ENCODE peak calls at places on chromosomes 4 and X, in ten cellular contexts. A is neural progenitor cell, L is AG04450, H is epithelial cell of esophagus, R is tibial nerve, J is ascending aorta, Z is WTC11, K is A549, I is cardiac muscle cell, E is foreskin fibroblast. X is an unnamed sample.

GRCh38 chrX:109475174-109475891 is 6.6 kb downstream of the GUCY2F start:
- DNase-seq in K (peak), J (no peak), R (peak), Z (peak), E (peak), A (peak), L (peak), I (peak), H (peak), X (peak)

GRCh38 chr4:105210901-105211300 is 64.2 kb downstream of the TET2 start:
- DNase-seq in R (no peak), E (no peak), J (no peak), I (no peak), L (no peak), Z (no peak), K (no peak), A (no peak), H (peak), X (no peak)

GRCh38 chr4:8694226-8694625 is 101.7 kb downstream of the CPZ start:
- DNase-seq in R (no peak), A (no peak), Z (no peak), I (no peak), E (no peak), K (no peak), J (no peak), H (no peak), L (no peak), X (no peak)

GRCh38 chrX:39619182-39620009 is 478.4 kb downstream of the BCOR start:
- DNase-seq in L (no peak), Z (no peak), H (peak), J (no peak), E (no peak), I (peak), K (peak), R (no peak), A (no peak), X (peak)

GRCh38 chrX:12118134-12118533 is 20.1 kb upstream of the FRMPD4 start:
- DNase-seq in I (no peak), A (no peak), E (no peak), L (no peak), K (no peak), H (no peak), R (no peak), Z (no peak), J (no peak), X (no peak)

GRCh38 chrX:5650904-5651303 is 577.8 kb downstream of the NLGN4X start:
- DNase-seq in R (no peak), I (no peak), A (no peak), E (no peak), H (no peak), K (no peak), Z (no peak), J (no peak), L (no peak), X (no peak)

GRCh38 chr4:66602622-66603021 is 932.3 kb upstream of the EPHA5 start:
- DNase-seq in L (no peak), I (no peak), H (no peak), E (no peak), J (no peak), R (no peak), K (no peak), Z (no peak), A (no peak), X (no peak)

GRCh38 chrX:66676990-66677389 is 38.1 kb upstream of the EDA2R start:
- DNase-seq in J (no peak), Z (no peak), L (peak), I (no peak), K (no peak), E (peak), R (no peak), H (peak), A (no peak), X (peak)

GRCh38 chr4:140048419-140049022 is 105.5 kb downstream of the MAML3 start:
- DNase-seq in A (no peak), I (no peak), K (no peak), H (no peak), L (no peak), R (no peak), J (no peak), Z (no peak), E (no peak), X (no peak)

GRCh38 chrX:790031-790430 is 159.4 kb downstream of the SHOX start:
- DNase-seq in H (no peak), E (no peak), J (no peak), A (peak), K (no peak), L (no peak), Z (no peak), I (no peak), R (no peak), X (no peak)

GRCh38 chrX:124573458-124573857 is 227.1 kb downstream of the SH2D1A start:
- DNase-seq in A (no peak), I (no peak), H (peak), E (no peak), L (no peak), R (no peak), Z (no peak), J (no peak), K (no peak), X (peak)

GRCh38 chrX:121195719-121196118 is 148.3 kb downstream of the GLUD2 start:
- DNase-seq in E (no peak), R (no peak), Z (no peak), K (no peak), I (no peak), J (no peak), A (no peak), L (no peak), H (no peak), X (no peak)

GRCh38 chr4:119170195-119170594 is 34.6 kb downstream of the MYOZ2 start:
- DNase-seq in E (no peak), A (no peak), I (no peak), L (no peak), R (no peak), J (no peak), K (no peak), Z (no peak), H (no peak), X (no peak)
- TF ChIP-seq CTCF in E (no peak), A (no peak), I (peak), L (peak), R (no peak), J (no peak), K (no peak), Z (no peak), H (no peak), X (no peak)

GRCh38 chr4:161254375-161254774 is 909.4 kb downstream of the FSTL5 start:
- DNase-seq in K (peak), H (peak), R (no peak), A (no peak), E (no peak), L (no peak), I (no peak), J (no peak), Z (no peak), X (peak)

GRCh38 chr4:161249779-161250440 is 913.9 kb downstream of the FSTL5 start:
- DNase-seq in K (no peak), H (no peak), I (no peak), A (no peak), R (no peak), L (no peak), E (no peak), J (no peak), Z (no peak), X (no peak)

GRCh38 chr4:161256172-161256571 is 907.6 kb downstream of the FSTL5 start:
- DNase-seq in R (no peak), Z (peak), H (peak), L (no peak), E (no peak), J (no peak), A (peak), I (no peak), K (no peak), X (no peak)

GRCh38 chr4:161248880-161249279 is 914.9 kb downstream of the FSTL5 start:
- DNase-seq in L (no peak), I (no peak), J (no peak), Z (no peak), R (no peak), K (no peak), H (no peak), E (no peak), A (no peak), X (no peak)

GRCh38 chr4:161252520-161253141 is 911.2 kb downstream of the FSTL5 start:
- DNase-seq in I (peak), K (peak), E (no peak), L (no peak), A (no peak), H (peak), J (no peak), Z (no peak), R (no peak), X (peak)
- TF ChIP-seq CTCF in I (peak), K (peak), E (peak), L (peak), A (peak), H (peak), J (no peak), Z (peak), R (peak), X (peak)

GRCh38 chrX:154980330-154981115 is 42.0 kb downstream of the F8 start:
- DNase-seq in K (peak), Z (peak), I (peak), H (peak), R (peak), A (peak), E (peak), L (peak), J (no peak), X (peak)
- TF ChIP-seq CTCF in K (peak), Z (peak), I (peak), H (peak), R (peak), A (peak), E (peak), L (peak), J (peak), X (peak)

DNA sequence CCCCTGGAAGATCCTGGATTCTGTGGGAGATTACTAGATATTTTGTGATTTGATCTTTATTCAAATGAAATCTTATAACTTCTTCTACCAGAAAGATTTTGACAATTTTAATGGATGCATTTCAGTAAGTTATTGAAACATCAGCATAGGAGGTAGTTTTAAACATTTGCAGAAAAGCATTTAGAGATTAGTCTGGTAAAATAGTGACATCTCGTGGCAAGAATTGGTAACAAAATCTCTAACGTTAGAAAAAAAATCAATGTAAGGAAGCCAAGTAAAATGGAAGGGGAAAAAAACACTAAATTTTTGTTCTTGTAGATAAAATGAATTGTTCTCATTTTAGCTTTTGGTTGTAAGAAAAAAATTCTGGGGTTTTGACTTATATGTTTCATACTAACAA is 73.3 kb downstream of the TASL start:
- DNase-seq in E (no peak), A (peak), J (no peak), Z (no peak), K (peak), I (peak), L (no peak), H (peak), R (no peak), X (peak)
- TF ChIP-seq CTCF in E (no peak), A (peak), J (peak), Z (no peak), K (peak), I (peak), L (peak), H (no peak), R (peak), X (peak)

DNA sequence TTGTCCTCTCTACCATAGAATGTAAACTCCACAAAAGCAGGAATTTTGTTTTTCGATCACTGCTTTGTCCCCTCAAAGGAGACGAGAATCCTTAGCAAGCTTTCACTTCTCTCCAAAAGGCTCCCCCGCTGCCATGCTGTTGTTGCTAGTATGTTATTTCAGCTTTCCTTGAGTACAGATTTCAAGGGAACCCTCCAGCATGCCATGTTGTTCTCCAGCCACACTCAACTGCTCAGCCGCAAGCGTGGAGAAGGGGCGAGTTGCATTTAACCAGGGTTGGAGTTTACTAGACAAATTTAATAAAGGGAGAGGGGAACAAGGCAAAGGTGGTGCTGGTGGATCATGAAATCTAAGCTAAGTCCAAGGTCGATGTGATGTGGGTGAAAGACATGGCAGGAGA is 23.1 kb downstream of the NSDHL start:
- DNase-seq in R (no peak), Z (no peak), I (no peak), L (no peak), E (no peak), A (no peak), J (no peak), K (no peak), H (no peak), X (no peak)
- TF ChIP-seq CTCF in R (no peak), Z (no peak), I (no peak), L (no peak), E (no peak), A (no peak), J (no peak), K (no peak), H (no peak), X (no peak)